ENCODE peak calls at places on chromosome 13, in six cellular contexts. C, T, U, D, B and Y are unnamed samples.

GRCh38 chr13:44244288-44244687 is 129.3 kb upstream of the SERP2 start:
- DNase-seq in C (peak; percentile 96), T (no peak), U (peak; percentile 77), D (peak; percentile 32), B (no peak), Y (no peak)

GRCh38 chr13:74839656-74840055 is 642.3 kb downstream of the TBC1D4 start:
- DNase-seq in C (peak; percentile 68), T (no peak), U (peak; percentile 48), D (peak; percentile 42), B (no peak), Y (no peak)

GRCh38 chr13:73767191-73767741 is 366.9 kb downstream of the KLF12 start:
- DNase-seq in C (no peak), T (no peak), U (no peak), D (no peak), B (no peak), Y (no peak)

GRCh38 chr13:31538067-31539042 is 201.0 kb upstream of the RXFP2 start:
- DNase-seq in C (peak; percentile 79), T (peak; percentile 18), U (peak; percentile 59), D (peak; percentile 8), B (no peak), Y (no peak)

GRCh38 chr13:103140001-103140671 is 73.9 kb upstream of the SLC10A2 start:
- DNase-seq in C (peak; percentile 1), T (peak; percentile 10), U (peak; percentile 42), D (peak; percentile 33), B (peak; percentile 52), Y (no peak)

GRCh38 chr13:36101157-36101556 is 30.0 kb downstream of the DCLK1 start:
- DNase-seq in C (no peak), T (no peak), U (no peak), D (no peak), B (no peak), Y (no peak)

GRCh38 chr13:63628310-63628709 is 2212.7 kb upstream of the PCDH20 start:
- DNase-seq in C (no peak), T (no peak), U (no peak), D (no peak), B (no peak), Y (no peak)

GRCh38 chr13:30751183-30751933 is 16.0 kb downstream of the ALOX5AP start:
- DNase-seq in C (no peak), T (no peak), U (no peak), D (no peak), B (no peak), Y (no peak)

GRCh38 chr13:66665991-66666390 is 564.1 kb downstream of the PCDH9 start:
- DNase-seq in C (peak; percentile 12), T (peak; percentile 61), U (peak; percentile 33), D (peak; percentile 79), B (no peak), Y (no peak)

GRCh38 chr13:20814224-20814910 is 40.6 kb upstream of the EEF1AKMT1 start:
- DNase-seq in C (peak; percentile 93), T (peak; percentile 46), U (peak; percentile 82), D (peak; percentile 41), B (no peak), Y (no peak)

GRCh38 chr13:84810781-84811180 is 928.5 kb upstream of the SLITRK1 start:
- DNase-seq in C (no peak), T (no peak), U (no peak), D (no peak), B (no peak), Y (no peak)

GRCh38 chr13:95221991-95222732 is 79.1 kb downstream of the ABCC4 start:
- DNase-seq in C (no peak), T (no peak), U (no peak), D (no peak), B (no peak), Y (no peak)

GRCh38 chr13:70128098-70128497 is 19.8 kb upstream of the KLHL1 start:
- DNase-seq in C (no peak), T (no peak), U (no peak), D (no peak), B (no peak), Y (no peak)

GRCh38 chr13:80469841-80470378 is 129.0 kb upstream of the SPRY2 start:
- DNase-seq in C (peak; percentile 37), T (peak; percentile 65), U (peak; percentile 72), D (peak; percentile 73), B (no peak), Y (peak; percentile 5)

GRCh38 chr13:114081761-114082681 is 50.4 kb downstream of the RASA3 start:
- DNase-seq in C (no peak), T (no peak), U (no peak), D (no peak), B (no peak), Y (no peak)

GRCh38 chr13:113297370-113297871 is 382 bp downstream of the LAMP1 start:
- DNase-seq in C (peak; percentile 56), T (no peak), U (no peak), D (peak; percentile 49), B (no peak), Y (no peak)

GRCh38 chr13:23845309-23845708 is 43.9 kb downstream of the MIPEP start:
- DNase-seq in C (no peak), T (no peak), U (no peak), D (no peak), B (no peak), Y (no peak)

GRCh38 chr13:73366241-73366640 is 307.4 kb downstream of the KLF5 start:
- DNase-seq in C (no peak), T (no peak), U (peak; percentile 22), D (no peak), B (no peak), Y (no peak)

GRCh38 chr13:98972627-98973026 is 5.2 kb downstream of the DOCK9 start:
- DNase-seq in C (peak; percentile 57), T (no peak), U (peak; percentile 78), D (peak; percentile 66), B (no peak), Y (peak; percentile 46)

GRCh38 chr13:96994030-96994848 is at the start of gene OXGR1:
- DNase-seq in C (peak; percentile 14), T (no peak), U (no peak), D (no peak), B (no peak), Y (no peak)

GRCh38 chr13:45108716-45109706 is 11.3 kb upstream of the GTF2F2 start:
- DNase-seq in C (peak; percentile 32), T (no peak), U (no peak), D (peak; percentile 21), B (peak; percentile 33), Y (no peak)

GRCh38 chr13:31998131-31998530 is 33.4 kb upstream of the FRY start:
- DNase-seq in C (no peak), T (no peak), U (no peak), D (no peak), B (no peak), Y (no peak)

GRCh38 chr13:28805193-28805819 is 14.8 kb upstream of the MTUS2 start:
- DNase-seq in C (peak; percentile 25), T (peak; percentile 44), U (peak; percentile 41), D (no peak), B (no peak), Y (no peak)

GRCh38 chr13:74288361-74288911 is 154.2 kb upstream of the KLF12 start:
- DNase-seq in C (no peak), T (no peak), U (no peak), D (peak; percentile 21), B (no peak), Y (no peak)

GRCh38 chr13:47033216-47033615 is 136.4 kb upstream of the HTR2A start:
- DNase-seq in C (peak; percentile 69), T (no peak), U (peak; percentile 57), D (peak; percentile 10), B (no peak), Y (no peak)

GRCh38 chr13:93963266-93964131 is 516.0 kb downstream of the DCT start:
- DNase-seq in C (peak; percentile 59), T (peak; percentile 46), U (peak; percentile 73), D (no peak), B (no peak), Y (no peak)
- H3K4me2 ChIP-seq in C (peak overlapping the region; percentile 19), T (peak overlapping the region; percentile 56), U (peak overlapping the region; percentile 45), D (no peak overlapping the region), B (no peak overlapping the region), Y (no peak overlapping the region)

GRCh38 chr13:99982741-99983400 is 1.3 kb downstream of the ZIC2 start:
- DNase-seq in C (no peak), T (no peak), U (no peak), D (no peak), B (no peak), Y (no peak)

GRCh38 chr13:99983401-99984133 is 2.0 kb downstream of the ZIC2 start:
- DNase-seq in C (peak; percentile 57), T (no peak), U (no peak), D (no peak), B (no peak), Y (no peak)

GRCh38 chr13:99984463-99985242 is 3.1 kb downstream of the ZIC2 start:
- DNase-seq in C (no peak), T (peak; percentile 40), U (no peak), D (no peak), B (no peak), Y (no peak)

GRCh38 chr13:99985243-99985874 is 3.8 kb downstream of the ZIC2 start:
- DNase-seq in C (no peak), T (no peak), U (no peak), D (no peak), B (no peak), Y (no peak)

GRCh38 chr13:99984134-99984462 is 2.5 kb downstream of the ZIC2 start:
- DNase-seq in C (no peak), T (no peak), U (no peak), D (no peak), B (no peak), Y (no peak)
- H3K4me2 ChIP-seq in C (no peak overlapping the region), T (peak overlapping the region; percentile 92), U (no peak overlapping the region), D (no peak overlapping the region), B (no peak overlapping the region), Y (no peak overlapping the region)

DNA sequence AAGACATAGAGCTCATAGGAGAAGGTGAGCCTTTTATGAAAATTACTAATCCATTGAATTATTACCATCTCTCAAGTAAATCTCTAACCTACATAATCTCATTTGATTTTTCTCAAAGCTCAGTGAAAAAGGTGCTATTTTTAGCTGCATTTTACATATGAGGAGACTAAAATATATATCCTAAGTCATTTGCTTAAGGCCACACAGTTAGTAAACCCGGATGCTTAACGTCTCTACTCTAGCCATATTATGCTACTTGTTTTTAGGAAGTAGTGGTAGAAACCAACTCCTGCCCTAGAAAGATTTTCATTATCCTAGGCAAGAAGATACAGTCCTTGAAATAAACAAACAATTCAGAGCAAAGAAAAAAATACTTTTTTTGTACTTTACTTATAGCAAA is 108.9 kb downstream of the RBM26 start:
- DNase-seq in C (no peak), T (no peak), U (no peak), D (no peak), B (no peak), Y (no peak)
- H3K4me2 ChIP-seq in C (no peak overlapping the region), T (no peak overlapping the region), U (no peak overlapping the region), D (no peak overlapping the region), B (no peak overlapping the region), Y (no peak overlapping the region)

GRCh38 chr13:109368230-109368629 is 418.2 kb downstream of the IRS2 start:
- DNase-seq in C (no peak), T (no peak), U (no peak), D (no peak), B (no peak), Y (no peak)

GRCh38 chr13:109370486-109370885 is 415.9 kb downstream of the IRS2 start:
- DNase-seq in C (no peak), T (no peak), U (no peak), D (no peak), B (no peak), Y (no peak)

GRCh38 chr13:109369357-109370052 is 416.9 kb downstream of the IRS2 start:
- DNase-seq in C (no peak), T (no peak), U (no peak), D (no peak), B (no peak), Y (no peak)

GRCh38 chr13:109372666-109373065 is 413.7 kb downstream of the IRS2 start:
- DNase-seq in C (no peak), T (no peak), U (no peak), D (no peak), B (no peak), Y (no peak)

GRCh38 chr13:109371066-109371465 is 415.3 kb downstream of the IRS2 start:
- DNase-seq in C (no peak), T (no peak), U (no peak), D (no peak), B (no peak), Y (no peak)
- H3K4me2 ChIP-seq in C (no peak overlapping the region), T (no peak overlapping the region), U (no peak overlapping the region), D (no peak overlapping the region), B (no peak overlapping the region), Y (no peak overlapping the region)